ENCODE peak calls at places on chromosomes 11 and 22, in eight cellular contexts. E, G, Z, S, P, I, V and W are unnamed samples.

GRCh38 chr11:36009469-36009868 is 65.6 kb downstream of the LDLRAD3 start:
- DNase-seq in S (no peak), Z (no peak), V (peak), P (peak), E (no peak), G (peak), I (no peak), W (peak)

GRCh38 chr22:35731321-35731720 is 13.6 kb downstream of the APOL5 start:
- DNase-seq in V (no peak), I (no peak), G (no peak), P (no peak), Z (no peak), E (no peak), S (no peak), W (no peak)

GRCh38 chr11:102727890-102728289 is 3.1 kb upstream of the MMP8 start:
- DNase-seq in V (peak), S (no peak), Z (no peak), E (no peak), P (peak), I (no peak), G (peak), W (no peak)

GRCh38 chr11:72629266-72629665 is 45.0 kb downstream of the PDE2A start:
- DNase-seq in P (peak), V (no peak), I (no peak), G (no peak), S (no peak), Z (no peak), E (no peak), W (peak)

GRCh38 chr11:106400949-106401545 is 323.6 kb downstream of the AASDHPPT start:
- DNase-seq in E (no peak), I (no peak), S (no peak), G (no peak), Z (no peak), V (peak), P (peak), W (no peak)

GRCh38 chr11:108508653-108509593 is 10.7 kb upstream of the POGLUT3 start:
- DNase-seq in P (no peak), V (no peak), S (no peak), Z (no peak), G (peak), E (no peak), I (no peak), W (no peak)

GRCh38 chr11:66047541-66048365 is 1.2 kb downstream of the GAL3ST3 start:
- DNase-seq in Z (no peak), I (no peak), P (no peak), E (no peak), V (no peak), S (no peak), G (no peak), W (no peak)

GRCh38 chr11:77882396-77882795 is 61.5 kb downstream of the AAMDC start:
- DNase-seq in V (no peak), P (no peak), I (no peak), Z (no peak), G (no peak), S (no peak), E (no peak), W (peak)

GRCh38 chr11:105443623-105444022 is 166.2 kb upstream of the GRIA4 start:
- DNase-seq in G (no peak), I (no peak), Z (no peak), V (no peak), E (no peak), S (no peak), P (no peak), W (no peak)

GRCh38 chr22:41576877-41577276 is 12.8 kb downstream of the PMM1 start:
- DNase-seq in Z (peak), P (peak), V (peak), S (peak), E (peak), G (peak), I (peak), W (peak)

GRCh38 chr11:95153857-95154246 is 64.2 kb downstream of the ENDOD1 start:
- DNase-seq in G (no peak), E (no peak), S (no peak), V (no peak), I (no peak), P (no peak), Z (no peak), W (no peak)

DNA sequence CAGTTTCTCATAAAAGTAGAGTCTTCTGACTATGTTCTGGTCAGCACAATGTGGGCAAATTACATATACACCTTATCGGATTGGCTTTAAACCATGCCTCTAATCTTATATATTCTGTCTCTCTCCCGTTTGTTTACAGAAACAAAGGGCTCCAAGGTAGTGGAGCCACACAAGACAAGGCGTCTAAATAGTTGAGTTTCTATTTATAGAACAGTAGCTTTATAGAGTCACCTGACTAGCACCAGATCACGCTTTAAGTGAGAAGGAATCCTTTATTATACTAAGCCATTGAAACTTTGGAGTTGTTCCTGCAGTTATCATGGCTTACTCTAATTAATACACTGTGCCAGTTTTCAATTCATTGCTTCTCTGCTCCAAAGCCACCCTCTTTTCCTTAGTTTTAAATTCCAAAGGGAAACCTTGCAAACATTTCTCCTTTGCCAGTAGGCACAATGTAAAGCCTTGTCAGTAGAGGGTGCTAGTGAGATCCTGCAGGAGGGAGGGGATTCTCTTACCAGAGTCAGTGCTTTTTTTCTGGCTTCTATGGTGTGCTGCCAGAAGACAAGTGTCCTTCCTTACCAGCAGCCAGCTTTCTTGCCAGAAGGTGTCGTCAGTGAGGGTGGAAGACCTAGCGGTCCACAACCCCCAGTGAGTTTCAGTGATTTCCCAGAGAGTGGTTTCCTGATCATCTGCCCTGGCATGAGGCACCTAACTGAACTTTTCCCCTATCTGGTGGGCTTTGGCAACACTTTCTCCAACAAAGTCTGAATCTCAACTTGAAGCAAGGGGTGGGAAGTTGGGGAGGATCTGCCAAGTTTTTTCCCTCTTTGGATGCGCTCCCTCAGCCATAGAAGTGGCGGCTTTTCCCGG is 71.7 kb downstream of the RAB38 start:
- DNase-seq in Z (peak), E (peak), G (peak), P (peak), I (peak), S (peak), V (peak), W (peak)
- H3K27ac ChIP-seq in Z (no peak), E (no peak), G (peak), P (no peak), I (peak), S (no peak), V (no peak), W (no peak)

GRCh38 chr22:48489551-48490512 is 1337.8 kb downstream of the BRD1 start:
- DNase-seq in I (peak), P (peak), V (peak), E (no peak), Z (no peak), G (no peak), S (peak), W (no peak)
- TF ChIP-seq EZH2 in I (peak), P (no peak), V (no peak), E (no peak), Z (no peak), G (no peak), S (peak), W (no peak)

DNA sequence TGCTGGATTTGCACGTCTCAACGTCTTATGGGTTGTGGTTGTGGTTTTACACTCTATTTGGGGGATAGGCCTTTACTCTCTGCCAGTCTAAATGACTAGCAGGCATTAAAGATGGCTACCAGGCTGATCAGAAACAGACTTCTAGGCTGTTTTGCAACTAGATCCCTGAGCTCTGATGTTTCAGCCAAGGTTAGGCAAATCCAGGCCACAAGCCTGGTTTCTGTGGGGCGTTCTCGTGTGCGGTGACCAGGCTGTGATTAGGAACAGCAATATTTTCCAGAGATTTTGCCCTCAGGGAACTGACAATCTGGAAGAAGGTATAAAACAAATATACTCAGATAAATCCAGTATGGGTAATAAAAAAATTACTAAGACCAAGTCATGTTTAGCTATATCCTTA is 502.4 kb downstream of the INSC start:
- DNase-seq in S (no peak), G (no peak), P (no peak), E (no peak), V (no peak), Z (no peak), I (no peak), W (no peak)
- H3K27ac ChIP-seq in S (no peak), G (no peak), P (no peak), E (no peak), V (no peak), Z (no peak), I (no peak), W (no peak)

GRCh38 chr11:133952199-133953190 is 4.3 kb downstream of the IGSF9B start:
- DNase-seq in S (no peak), Z (no peak), I (no peak), V (no peak), E (no peak), G (no peak), P (no peak), W (no peak)

GRCh38 chr11:133953999-133954398 is 2.8 kb downstream of the IGSF9B start:
- DNase-seq in I (no peak), S (no peak), G (no peak), E (no peak), Z (no peak), V (no peak), P (no peak), W (no peak)

GRCh38 chr11:133953571-133953970 is 3.2 kb downstream of the IGSF9B start:
- DNase-seq in S (no peak), G (no peak), E (no peak), P (no peak), I (no peak), Z (no peak), V (no peak), W (no peak)

GRCh38 chr11:133950874-133951483 is 5.8 kb downstream of the IGSF9B start:
- DNase-seq in S (peak), I (no peak), P (no peak), V (no peak), Z (peak), G (no peak), E (no peak), W (no peak)

DNA sequence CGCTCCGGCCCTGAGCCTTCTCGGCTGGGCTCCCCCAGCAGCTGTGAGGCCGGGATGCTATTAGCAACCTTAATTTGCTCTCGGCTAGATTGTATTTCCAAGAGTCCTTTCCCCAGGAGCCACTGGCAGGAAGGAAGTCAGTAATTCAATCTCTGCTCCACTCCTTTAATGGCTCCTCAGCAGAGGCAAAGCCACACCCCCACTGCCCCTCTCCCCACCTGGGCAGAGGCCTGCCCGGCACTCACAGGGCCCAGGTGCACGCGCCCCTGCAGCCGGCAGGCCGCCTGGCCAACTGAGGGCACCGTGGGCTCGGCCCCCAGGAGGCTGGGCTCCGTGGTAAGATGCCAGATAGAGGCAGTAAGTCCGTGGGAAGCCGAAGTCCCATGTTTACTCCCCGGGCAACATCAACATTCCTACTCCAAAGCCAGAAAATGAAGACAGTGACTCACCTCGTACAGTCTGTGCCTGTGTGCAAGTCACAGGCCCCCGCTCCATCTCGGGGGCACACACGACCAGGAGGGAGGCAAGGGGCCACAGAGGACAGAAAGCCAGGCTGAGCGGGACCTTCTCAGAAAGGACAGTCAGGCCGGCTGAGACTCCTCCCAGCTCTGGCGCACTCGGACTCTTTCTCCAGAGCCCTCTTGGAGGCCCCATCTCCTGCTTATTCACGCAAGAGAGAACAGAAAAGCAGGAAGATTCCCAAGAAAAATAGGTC is 5.1 kb downstream of the IGSF9B start:
- DNase-seq in G (no peak), V (no peak), S (peak), E (no peak), I (no peak), Z (peak), P (peak), W (no peak)
- TF ChIP-seq EZH2 in G (no peak), V (no peak), S (no peak), E (no peak), I (no peak), Z (no peak), P (no peak), W (no peak)

GRCh38 chr11:93541884-93542752 is 1.1 kb downstream of the SMCO4 start:
- DNase-seq in Z (peak), V (peak), I (peak), G (peak), E (peak), P (peak), S (peak), W (peak)
- H3K27ac ChIP-seq in Z (peak), V (no peak), I (peak), G (no peak), E (peak), P (peak), S (no peak), W (no peak)

DNA sequence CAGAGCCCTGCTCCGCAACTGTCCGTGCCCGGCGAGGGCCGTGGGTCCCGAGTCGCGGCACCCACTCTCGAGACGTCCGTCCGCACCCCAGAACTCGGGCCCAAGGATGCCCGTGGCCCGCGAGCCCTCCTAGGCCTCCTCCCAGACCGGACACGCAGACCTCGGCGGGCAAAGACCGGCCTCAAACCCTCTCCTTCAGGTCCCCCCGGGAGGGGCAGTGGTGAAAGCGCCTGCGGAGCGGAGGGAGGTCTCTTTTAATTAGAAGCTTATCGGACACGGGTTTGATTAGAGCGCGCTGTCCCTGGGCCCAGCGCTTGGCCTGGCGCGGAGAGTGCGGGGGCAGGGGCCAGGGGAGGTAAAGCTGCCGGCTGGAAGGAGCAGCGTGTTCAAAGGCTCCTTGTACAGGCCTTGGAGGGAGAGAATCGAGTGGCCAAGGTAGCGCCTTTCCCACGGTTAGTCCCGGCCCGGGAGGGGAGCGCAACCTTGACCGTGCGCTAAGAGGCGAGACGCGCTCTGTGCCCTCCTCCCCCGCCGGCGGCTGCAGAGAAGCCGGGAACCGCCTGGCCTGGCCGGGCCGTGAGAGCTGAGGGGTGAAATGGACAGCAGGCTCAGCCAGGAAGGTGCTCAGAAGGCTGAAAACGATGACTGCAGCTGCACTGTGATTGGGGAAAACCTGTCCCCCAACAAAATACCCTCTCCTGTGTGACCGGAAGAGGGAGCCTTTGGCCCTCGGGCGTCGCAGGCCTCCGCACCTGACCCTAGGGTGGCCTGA is 4.6 kb downstream of the WT1 start:
- DNase-seq in V (no peak), I (no peak), S (peak), E (no peak), Z (peak), P (no peak), G (no peak), W (no peak)
- TF ChIP-seq EZH2 in V (no peak), I (peak), S (peak), E (no peak), Z (peak), P (no peak), G (peak), W (no peak)